ENCODE peak calls at places on chromosomes 1 and 21, in six cellular contexts. K is AG10803, R is cardiac fibroblast, F is mammary epithelial cell, C is GM06990, Z is fibroblast of lung. E is an unnamed sample.

GRCh38 chr1:209689484-209689883 is 14.3 kb downstream of the G0S2 start:
- DNase-seq in K (no peak), R (peak), F (peak), C (no peak), Z (no peak), E (no peak)

GRCh38 chr1:99852648-99853047 is 2.5 kb downstream of the AGL start:
- DNase-seq in K (peak), R (peak), F (no peak), C (no peak), Z (peak), E (no peak)

GRCh38 chr1:11845641-11846335 is 1.8 kb downstream of the NPPA start:
- DNase-seq in K (no peak), R (peak), F (peak), C (no peak), Z (peak), E (no peak)

GRCh38 chr1:56450004-56450666 is 129.2 kb downstream of the PLPP3 start:
- DNase-seq in K (no peak), R (peak), F (no peak), C (no peak), Z (no peak), E (no peak)

GRCh38 chr1:2472109-2472508 is 4.0 kb upstream of the PLCH2 start:
- DNase-seq in K (no peak), R (no peak), F (no peak), C (no peak), Z (no peak), E (no peak)

GRCh38 chr1:203328714-203329122 is 22.2 kb downstream of the FMOD start:
- DNase-seq in K (no peak), R (peak), F (no peak), C (no peak), Z (no peak), E (no peak)

GRCh38 chr21:44427241-44428120 is 27.8 kb upstream of the LRRC3 start:
- DNase-seq in K (no peak), R (no peak), F (no peak), C (no peak), Z (no peak), E (no peak)

GRCh38 chr1:54800899-54801759 is at the start of gene TTC22:
- DNase-seq in K (no peak), R (no peak), F (peak), C (peak), Z (no peak), E (no peak)

GRCh38 chr1:202713110-202713509 is 2.9 kb upstream of the SYT2 start:
- DNase-seq in K (no peak), R (peak), F (no peak), C (no peak), Z (no peak), E (no peak)

GRCh38 chr1:243343970-243344749 is 88.3 kb downstream of the SDCCAG8 start:
- DNase-seq in K (peak), R (peak), F (peak), C (no peak), Z (peak), E (no peak)

GRCh38 chr1:243548516-243548915 is 292.7 kb downstream of the SDCCAG8 start:
- DNase-seq in K (no peak), R (no peak), F (no peak), C (no peak), Z (no peak), E (no peak)

GRCh38 chr1:91819038-91819788 is 66.7 kb downstream of the TGFBR3 start:
- DNase-seq in K (no peak), R (no peak), F (no peak), C (no peak), Z (no peak), E (no peak)

GRCh38 chr21:45022348-45022675 is 52.1 kb upstream of the ADARB1 start:
- DNase-seq in K (no peak), R (no peak), F (no peak), C (no peak), Z (no peak), E (no peak)

GRCh38 chr1:2025491-2025981 is 6.4 kb downstream of the GABRD start:
- DNase-seq in K (no peak), R (no peak), F (no peak), C (no peak), Z (no peak), E (no peak)

GRCh38 chr1:41484881-41485280 is 398 bp upstream of the EDN2 start:
- DNase-seq in K (no peak), R (no peak), F (no peak), C (no peak), Z (no peak), E (no peak)

GRCh38 chr1:99544328-99544727 is 101.6 kb upstream of the PALMD start:
- DNase-seq in K (peak), R (peak), F (peak), C (no peak), Z (peak), E (no peak)

GRCh38 chr21:45319461-45320211 is 31.9 kb upstream of the POFUT2 start:
- DNase-seq in K (peak), R (no peak), F (no peak), C (no peak), Z (peak), E (no peak)

GRCh38 chr1:39902121-39902807 is 547 bp upstream of the MYCL start:
- DNase-seq in K (peak), R (no peak), F (no peak), C (no peak), Z (no peak), E (no peak)

GRCh38 chr1:59523745-59524450 is 227.0 kb downstream of the FGGY start:
- DNase-seq in K (no peak), R (no peak), F (no peak), C (no peak), Z (no peak), E (no peak)

GRCh38 chr1:169525391-169525790 is 39.6 kb upstream of the SLC19A2 start:
- DNase-seq in K (no peak), R (no peak), F (no peak), C (no peak), Z (no peak), E (no peak)

GRCh38 chr1:178388398-178389161 is 108.2 kb downstream of the CLEC20A start:
- DNase-seq in K (peak), R (peak), F (no peak), C (no peak), Z (peak), E (no peak)

GRCh38 chr1:94094466-94095111 is 26.4 kb downstream of the ABCA4 start:
- DNase-seq in K (peak), R (peak), F (no peak), C (no peak), Z (peak), E (no peak)

GRCh38 chr1:52955129-52955970 is 28.3 kb downstream of the SCP2 start:
- DNase-seq in K (peak), R (peak), F (no peak), C (no peak), Z (peak), E (no peak)

GRCh38 chr1:41454406-41454805 is 30.1 kb downstream of the EDN2 start:
- DNase-seq in K (peak), R (peak), F (peak), C (no peak), Z (peak), E (no peak)

GRCh38 chr1:54312874-54313316 is 93.3 kb downstream of the SSBP3 start:
- DNase-seq in K (peak), R (peak), F (peak), C (no peak), Z (peak), E (no peak)

GRCh38 chr1:48341221-48341620 is 118.7 kb downstream of the SLC5A9 start:
- DNase-seq in K (no peak), R (peak), F (peak), C (no peak), Z (no peak), E (no peak)

GRCh38 chr1:7667625-7668218 is 103.4 kb upstream of the VAMP3 start:
- DNase-seq in K (peak), R (peak), F (peak), C (peak), Z (peak), E (peak)

GRCh38 chr1:144101397-144102050 is 129.7 kb upstream of the FAM72C start:
- DNase-seq in K (peak), R (no peak), F (peak), C (no peak), Z (no peak), E (no peak)

GRCh38 chr1:37255868-37256267 is 218.5 kb upstream of the ZC3H12A start:
- DNase-seq in K (no peak), R (no peak), F (no peak), C (no peak), Z (no peak), E (no peak)

GRCh38 chr1:115184951-115185331 is 95.6 kb upstream of the TSPAN2 start:
- DNase-seq in K (peak), R (no peak), F (peak), C (no peak), Z (peak), E (no peak)

GRCh38 chr1:201925301-201925567 is 21.1 kb downstream of the LMOD1 start:
- DNase-seq in K (no peak), R (no peak), F (no peak), C (no peak), Z (no peak), E (no peak)

GRCh38 chr1:32031578-32032286 is 18.1 kb downstream of the KHDRBS1 start:
- DNase-seq in K (peak), R (peak), F (no peak), C (no peak), Z (peak), E (no peak)
- H3K4me3 ChIP-seq in K (no peak), R (no peak), F (no peak), C (no peak), Z (no peak), E (no peak)

GRCh38 chr1:14535619-14536355 is 62.7 kb upstream of the KAZN start:
- DNase-seq in K (no peak), R (no peak), F (no peak), C (no peak), Z (no peak), E (no peak)

GRCh38 chr1:14539953-14540563 is 58.4 kb upstream of the KAZN start:
- DNase-seq in K (no peak), R (no peak), F (no peak), C (peak), Z (no peak), E (no peak)

GRCh38 chr1:14541348-14541747 is 57.1 kb upstream of the KAZN start:
- DNase-seq in K (no peak), R (no peak), F (no peak), C (no peak), Z (no peak), E (no peak)

GRCh38 chr1:14539309-14539708 is 59.2 kb upstream of the KAZN start:
- DNase-seq in K (no peak), R (no peak), F (no peak), C (no peak), Z (no peak), E (no peak)

DNA sequence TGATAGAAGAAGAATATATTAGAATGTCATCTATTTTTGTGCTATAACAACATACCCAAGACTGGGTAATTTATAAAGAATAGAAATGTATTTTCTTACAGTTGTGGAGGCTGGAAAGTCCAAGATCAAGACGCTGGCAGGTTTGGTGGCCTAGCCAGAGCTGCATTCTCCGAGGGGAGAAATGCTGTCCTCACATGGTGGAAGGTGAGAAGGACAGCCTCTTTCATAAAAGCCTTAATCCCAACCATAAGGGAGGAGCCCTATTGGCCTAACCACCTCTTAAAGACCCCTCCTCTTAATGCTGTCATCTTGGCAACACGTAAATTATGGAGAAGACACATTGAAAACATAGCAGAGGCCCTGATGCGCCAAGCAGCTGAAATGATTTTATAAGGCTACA is 60.1 kb upstream of the KAZN start:
- DNase-seq in K (no peak), R (no peak), F (no peak), C (no peak), Z (no peak), E (no peak)
- TF ChIP-seq CTCF in K (peak), R (no peak), F (peak), C (peak), Z (peak), E (peak)

GRCh38 chr1:185284533-185285244 is 32.4 kb downstream of the IVNS1ABP start:
- DNase-seq in K (peak), R (peak), F (no peak), C (no peak), Z (no peak), E (no peak)

GRCh38 chr1:185279571-185279970 is 37.5 kb downstream of the IVNS1ABP start:
- DNase-seq in K (peak), R (no peak), F (peak), C (no peak), Z (peak), E (no peak)

GRCh38 chr1:185280589-185280988 is 36.5 kb downstream of the IVNS1ABP start:
- DNase-seq in K (no peak), R (no peak), F (no peak), C (no peak), Z (no peak), E (no peak)

GRCh38 chr1:185284106-185284505 is 32.9 kb downstream of the IVNS1ABP start:
- DNase-seq in K (no peak), R (peak), F (no peak), C (no peak), Z (no peak), E (no peak)

GRCh38 chr1:185281245-185281644 is 35.8 kb downstream of the IVNS1ABP start:
- DNase-seq in K (no peak), R (no peak), F (no peak), C (no peak), Z (no peak), E (no peak)
- H3K4me3 ChIP-seq in K (no peak), R (no peak), F (no peak), C (no peak), Z (no peak), E (no peak)

GRCh38 chr1:154404984-154405761 is at the start of gene IL6R:
- DNase-seq in K (peak), R (peak), F (peak), C (peak), Z (peak), E (peak)
- TF ChIP-seq CTCF in K (peak), R (peak), F (peak), C (peak), Z (peak), E (peak)

E was measured in GM12864.